ENCODE peak calls at places on chromosome X, in ten cellular contexts. X, N, H, F, E, R, J, I, V and Y are unnamed samples.

GRCh38 chrX:97267916-97268680 is 384.4 kb downstream of the RPA4 start:
- DNase-seq in R (no peak), E (no peak), X (no peak), V (no peak), J (peak; percentile 33), H (no peak), F (no peak), I (no peak), N (no peak), Y (no peak)

GRCh38 chrX:79080131-79080530 is 64.4 kb upstream of the GPR174 start:
- DNase-seq in F (no peak), N (no peak), I (no peak), X (no peak), J (no peak), H (no peak), E (no peak), R (no peak), V (no peak), Y (no peak)

GRCh38 chrX:137290011-137290410 is 256.2 kb upstream of the GPR101 start:
- DNase-seq in R (no peak), N (no peak), I (no peak), H (no peak), E (no peak), X (no peak), V (no peak), J (no peak), F (no peak), Y (no peak)

GRCh38 chrX:72381439-72382198 is 75.9 kb upstream of the CITED1 start:
- DNase-seq in V (no peak), X (no peak), E (no peak), F (peak; percentile 32), H (no peak), R (no peak), J (peak; percentile 91), I (no peak), N (no peak), Y (peak; percentile 56)

GRCh38 chrX:120115438-120115963 is at the start of gene RHOXF1:
- DNase-seq in V (no peak), H (no peak), I (no peak), R (no peak), E (no peak), J (no peak), F (no peak), N (no peak), X (no peak), Y (no peak)

GRCh38 chrX:101595739-101596419 is 21.9 kb downstream of the ARMCX6 start:
- DNase-seq in F (peak; percentile 34), N (peak; percentile 27), R (peak; percentile 61), I (no peak), X (peak; percentile 47), V (peak; percentile 71), H (peak; percentile 62), J (peak; percentile 75), E (peak; percentile 62), Y (peak; percentile 0)

GRCh38 chrX:70481871-70482270 is 37.2 kb downstream of the DLG3 start:
- DNase-seq in X (no peak), V (no peak), I (no peak), H (no peak), F (no peak), J (no peak), N (no peak), E (peak; percentile 70), R (no peak), Y (no peak)

GRCh38 chrX:54920610-54921426 is at the start of gene TRO:
- DNase-seq in N (peak; percentile 67), F (no peak), V (no peak), R (no peak), I (no peak), E (peak; percentile 81), H (peak; percentile 20), J (no peak), X (no peak), Y (no peak)

GRCh38 chrX:44422631-44423030 is 79.2 kb upstream of the EFHC2 start:
- DNase-seq in V (peak; percentile 47), R (no peak), F (no peak), J (no peak), E (no peak), N (no peak), H (no peak), I (no peak), X (no peak), Y (no peak)

GRCh38 chrX:21990812-21991211 is 41.3 kb upstream of the PHEX start:
- DNase-seq in N (no peak), X (no peak), H (no peak), I (no peak), E (no peak), F (no peak), R (no peak), J (no peak), V (no peak), Y (no peak)

GRCh38 chrX:65637335-65637734 is 30.1 kb upstream of the MSN start:
- DNase-seq in J (no peak), H (no peak), E (no peak), R (no peak), V (no peak), F (no peak), I (no peak), X (no peak), N (no peak), Y (no peak)

GRCh38 chrX:18698762-18699650 is 8.4 kb upstream of the PPEF1 start:
- DNase-seq in R (no peak), J (no peak), N (no peak), X (no peak), E (no peak), I (no peak), H (no peak), V (no peak), F (no peak), Y (no peak)

GRCh38 chrX:155048997-155049619 is 21.8 kb downstream of the CMC4 start:
- DNase-seq in V (peak; percentile 56), F (peak; percentile 61), R (peak; percentile 19), X (peak; percentile 53), E (peak; percentile 66), J (peak; percentile 39), N (peak; percentile 74), H (peak; percentile 20), I (no peak), Y (peak; percentile 1)

GRCh38 chrX:103817502-103817901 is 14.6 kb downstream of the RAB9B start:
- DNase-seq in I (no peak), N (no peak), V (peak; percentile 60), E (peak; percentile 87), J (peak; percentile 53), X (peak; percentile 30), R (peak; percentile 31), H (peak; percentile 52), F (no peak), Y (no peak)

GRCh38 chrX:67544871-67545771 is 1.3 kb downstream of the AR start:
- DNase-seq in V (peak; percentile 65), N (peak; percentile 33), X (no peak), E (no peak), J (peak; percentile 57), F (no peak), H (peak; percentile 15), R (no peak), I (no peak), Y (no peak)

GRCh38 chrX:22247169-22247568 is 25.5 kb upstream of the CBLL2 start:
- DNase-seq in E (no peak), H (no peak), X (no peak), R (peak; percentile 17), F (no peak), V (peak; percentile 44), I (no peak), N (no peak), J (no peak), Y (no peak)

GRCh38 chrX:134743121-134743520 is 84.8 kb upstream of the PLAC1 start:
- DNase-seq in V (no peak), R (no peak), F (no peak), I (no peak), H (no peak), E (no peak), J (no peak), X (no peak), N (no peak), Y (no peak)

GRCh38 chrX:20547649-20548051 is 280.9 kb upstream of the RPS6KA3 start:
- DNase-seq in R (peak; percentile 37), I (no peak), E (peak; percentile 5), J (no peak), X (no peak), V (peak; percentile 23), H (no peak), F (peak; percentile 23), N (no peak), Y (no peak)

GRCh38 chrX:124347242-124347641 is 879 bp downstream of the SH2D1A start:
- DNase-seq in E (no peak), F (no peak), I (no peak), J (no peak), N (no peak), V (no peak), X (peak; percentile 49), H (no peak), R (no peak), Y (no peak)

GRCh38 chrX:17237146-17237545 is 137.9 kb upstream of the NHS start:
- DNase-seq in J (no peak), E (no peak), I (no peak), N (no peak), V (no peak), F (no peak), R (no peak), H (no peak), X (no peak), Y (no peak)

GRCh38 chrX:2430265-2430825 is 70.4 kb downstream of the DHRSX start:
- DNase-seq in H (no peak), N (no peak), V (no peak), R (no peak), J (no peak), I (no peak), X (no peak), F (no peak), E (no peak), Y (no peak)

GRCh38 chrX:40146471-40147398 is 49.0 kb upstream of the BCOR start:
- DNase-seq in H (no peak), R (no peak), N (peak; percentile 74), F (peak; percentile 30), E (no peak), J (no peak), X (no peak), I (no peak), V (peak; percentile 48), Y (no peak)